ENCODE peak calls at places on chromosome 18, in four cellular contexts. C is NCI-H1092, U is GM13977, X is fibroblast of lung. E is an unnamed sample.

GRCh38 chr18:57759650-57760049 is 43.5 kb downstream of the ATP8B1 start:
- DNase-seq in C (no peak), U (no peak), X (peak), E (no peak)

GRCh38 chr18:22547807-22548561 is 130.3 kb upstream of the CTAGE1 start:
- DNase-seq in C (no peak), U (no peak), X (peak), E (no peak)

GRCh38 chr18:57915241-57915640 is 112.1 kb upstream of the ATP8B1 start:
- DNase-seq in C (peak), U (no peak), X (peak), E (no peak)

GRCh38 chr18:31102020-31102684 is at the start of gene DSC2:
- DNase-seq in C (no peak), U (peak), X (no peak), E (no peak)

GRCh38 chr18:78160961-78161656 is 818.5 kb upstream of the SALL3 start:
- DNase-seq in C (no peak), U (no peak), X (no peak), E (no peak)

GRCh38 chr18:14975431-14975830 is 227.5 kb downstream of the ANKRD30B start:
- DNase-seq in C (no peak), U (no peak), X (no peak), E (no peak)

GRCh38 chr18:10787293-10787901 is 261.6 kb downstream of the NAPG start:
- DNase-seq in C (peak), U (peak), X (peak), E (peak)

GRCh38 chr18:6781846-6782245 is 52.3 kb downstream of the ARHGAP28 start:
- DNase-seq in C (no peak), U (no peak), X (peak), E (peak)

GRCh38 chr18:13260114-13260926 is 41.8 kb downstream of the LDLRAD4 start:
- DNase-seq in C (no peak), U (no peak), X (no peak), E (no peak)

GRCh38 chr18:70154591-70155194 is 50.8 kb downstream of the RTTN start:
- DNase-seq in C (no peak), U (no peak), X (peak), E (peak)

GRCh38 chr18:62977512-62977911 is 262.2 kb downstream of the PHLPP1 start:
- DNase-seq in C (no peak), U (no peak), X (no peak), E (no peak)

GRCh38 chr18:49690307-49690706 is 123.0 kb downstream of the ACAA2 start:
- DNase-seq in C (no peak), U (no peak), X (peak), E (peak)

GRCh38 chr18:56712761-56713160 is 61.6 kb downstream of the WDR7 start:
- DNase-seq in C (no peak), U (no peak), X (no peak), E (no peak)

E was measured in stromal cell of bone marrow.